ENCODE peak calls at places on chromosomes 4 and X, in eight cellular contexts. U is suprapubic skin, N is tibial nerve, Y is psoas muscle, F is astrocyte of the spinal cord, R is nephron progenitor cell, L is heart left ventricle, B is ovary. X is an unnamed sample.

GRCh38 chrX:31185884-31186283 is 114.0 kb upstream of the FTHL17 start:
- DNase-seq in U (no peak), N (no peak), Y (no peak), F (no peak), R (no peak), L (no peak), B (no peak), X (no peak)

GRCh38 chr4:164012396-164013027 is 518.0 kb downstream of the TMA16 start:
- DNase-seq in U (no peak), N (no peak), Y (no peak), F (peak), R (peak), L (no peak), B (no peak), X (peak)

GRCh38 chrX:27915617-27916016 is 65.6 kb downstream of the DCAF8L1 start:
- DNase-seq in U (no peak), N (no peak), Y (no peak), F (no peak), R (no peak), L (no peak), B (no peak), X (no peak)

GRCh38 chr4:86910369-86910768 is 18.1 kb upstream of the C4orf36 start:
- DNase-seq in U (no peak), N (no peak), Y (no peak), F (no peak), R (no peak), L (no peak), B (no peak), X (no peak)

GRCh38 chr4:174217273-174218126 is 66.0 kb downstream of the FBXO8 start:
- DNase-seq in U (no peak), N (no peak), Y (no peak), F (peak), R (peak), L (peak), B (peak), X (no peak)

GRCh38 chr4:140115140-140115539 is 38.8 kb downstream of the MAML3 start:
- DNase-seq in U (no peak), N (no peak), Y (no peak), F (no peak), R (no peak), L (no peak), B (no peak), X (no peak)

GRCh38 chrX:43661521-43662240 is 5.6 kb downstream of the MAOA start:
- DNase-seq in U (no peak), N (no peak), Y (no peak), F (peak), R (no peak), L (no peak), B (no peak), X (no peak)

GRCh38 chrX:143306991-143307965 is 210.0 kb downstream of the SPANXN3 start:
- DNase-seq in U (no peak), N (no peak), Y (no peak), F (no peak), R (no peak), L (no peak), B (no peak), X (no peak)

GRCh38 chrX:18415386-18415785 is 10.0 kb upstream of the CDKL5 start:
- DNase-seq in U (no peak), N (no peak), Y (no peak), F (no peak), R (no peak), L (no peak), B (no peak), X (no peak)

GRCh38 chr4:118395057-118395679 is 42.4 kb upstream of the PRSS12 start:
- DNase-seq in U (no peak), N (no peak), Y (no peak), F (no peak), R (no peak), L (no peak), B (no peak), X (no peak)

GRCh38 chr4:128444544-128445302 is 157.1 kb upstream of the PGRMC2 start:
- DNase-seq in U (no peak), N (no peak), Y (no peak), F (no peak), R (no peak), L (no peak), B (no peak), X (no peak)

GRCh38 chr4:105474110-105474518 is 252 bp upstream of the PPA2 start:
- DNase-seq in U (peak), N (peak), Y (peak), F (peak), R (peak), L (peak), B (peak), X (peak)

GRCh38 chrX:109911046-109911445 is 91.9 kb upstream of the TMEM164 start:
- DNase-seq in U (no peak), N (no peak), Y (no peak), F (peak), R (no peak), L (no peak), B (no peak), X (no peak)

GRCh38 chr4:122765702-122766352 is 33.3 kb downstream of the BBS12 start:
- DNase-seq in U (no peak), N (no peak), Y (no peak), F (peak), R (no peak), L (no peak), B (no peak), X (no peak)

GRCh38 chrX:115147220-115147619 is 42.0 kb upstream of the RBMXL3 start:
- DNase-seq in U (no peak), N (no peak), Y (no peak), F (peak), R (no peak), L (no peak), B (no peak), X (no peak)

GRCh38 chrX:72142094-72142843 is 10.6 kb upstream of the RTL5 start:
- DNase-seq in U (no peak), N (no peak), Y (no peak), F (no peak), R (no peak), L (no peak), B (no peak), X (no peak)

DNA sequence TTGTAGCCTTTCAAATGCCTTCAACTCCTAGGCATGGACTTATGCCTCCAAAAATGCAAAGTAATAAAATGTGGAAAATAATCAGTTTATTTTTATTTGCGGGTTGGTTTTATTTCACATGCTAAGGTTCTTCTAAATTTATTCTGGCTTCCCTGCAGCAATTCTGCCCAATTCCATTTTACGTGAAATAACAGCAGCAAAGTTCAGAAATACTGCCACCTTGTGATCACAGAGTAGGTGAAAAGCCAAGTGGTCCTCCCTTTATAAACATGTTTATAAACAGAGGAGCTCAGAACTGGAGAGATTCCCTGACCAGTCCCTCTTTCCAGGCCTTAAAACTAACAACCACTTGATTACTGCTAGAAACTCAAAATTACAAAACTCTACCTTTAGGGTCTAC is 14.7 kb upstream of the DCHS2 start:
- DNase-seq in U (no peak), N (no peak), Y (no peak), F (peak), R (peak), L (no peak), B (no peak), X (no peak)
- TF ChIP-seq CTCF in U (peak), N (peak), Y (peak), F (peak), R (peak), L (no peak), B (no peak), X (peak)

GRCh38 chr4:189912170-189912569 is 28.5 kb upstream of the FRG1 start:
- DNase-seq in U (no peak), N (no peak), Y (no peak), F (no peak), R (no peak), L (no peak), B (no peak), X (no peak)
- TF ChIP-seq CTCF in U (no peak), N (no peak), Y (no peak), F (peak), R (peak), L (peak), B (no peak), X (no peak)

GRCh38 chrX:38282044-38282443 is 45.3 kb downstream of the RPGR start:
- DNase-seq in U (no peak), N (no peak), Y (no peak), F (no peak), R (no peak), L (peak), B (no peak), X (no peak)
- TF ChIP-seq CTCF in U (no peak), N (no peak), Y (peak), F (peak), R (no peak), L (peak), B (no peak), X (no peak)

DNA sequence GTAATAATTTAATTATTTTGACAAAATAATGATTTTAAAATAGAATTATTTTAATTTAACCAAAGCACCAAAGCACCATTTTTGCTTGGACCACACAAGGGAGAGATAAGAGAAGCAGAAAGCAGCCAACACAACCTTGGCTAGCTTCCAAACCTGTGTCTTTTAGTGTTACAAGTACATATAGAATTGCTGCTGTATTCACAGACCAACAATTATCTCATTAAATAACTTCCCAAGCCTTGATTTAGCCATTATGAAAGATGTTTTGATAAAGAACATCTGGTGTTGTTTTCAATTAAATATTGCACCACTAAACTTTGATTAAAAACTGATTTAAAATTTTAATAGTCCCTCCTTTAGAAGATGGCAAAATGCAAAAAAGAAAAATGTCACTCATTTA is 14.0 kb upstream of the IGFBP7 start:
- DNase-seq in U (no peak), N (no peak), Y (no peak), F (no peak), R (no peak), L (no peak), B (no peak), X (no peak)
- TF ChIP-seq CTCF in U (no peak), N (no peak), Y (no peak), F (no peak), R (no peak), L (no peak), B (no peak), X (no peak)

GRCh38 chr4:147815741-147816140 is 83.9 kb downstream of the ARHGAP10 start:
- DNase-seq in U (no peak), N (no peak), Y (no peak), F (no peak), R (no peak), L (no peak), B (no peak), X (no peak)

GRCh38 chr4:147814334-147814733 is 82.4 kb downstream of the ARHGAP10 start:
- DNase-seq in U (no peak), N (no peak), Y (no peak), F (no peak), R (no peak), L (no peak), B (no peak), X (no peak)

GRCh38 chr4:147811878-147812277 is 80.0 kb downstream of the ARHGAP10 start:
- DNase-seq in U (no peak), N (no peak), Y (no peak), F (no peak), R (no peak), L (no peak), B (no peak), X (no peak)

GRCh38 chr4:147816382-147817254 is 84.7 kb downstream of the ARHGAP10 start:
- DNase-seq in U (no peak), N (no peak), Y (no peak), F (no peak), R (no peak), L (peak), B (no peak), X (no peak)

GRCh38 chr4:147813107-147813773 is 81.4 kb downstream of the ARHGAP10 start:
- DNase-seq in U (no peak), N (no peak), Y (no peak), F (no peak), R (no peak), L (no peak), B (no peak), X (no peak)
- TF ChIP-seq CTCF in U (no peak), N (no peak), Y (peak), F (no peak), R (no peak), L (no peak), B (no peak), X (no peak)

DNA sequence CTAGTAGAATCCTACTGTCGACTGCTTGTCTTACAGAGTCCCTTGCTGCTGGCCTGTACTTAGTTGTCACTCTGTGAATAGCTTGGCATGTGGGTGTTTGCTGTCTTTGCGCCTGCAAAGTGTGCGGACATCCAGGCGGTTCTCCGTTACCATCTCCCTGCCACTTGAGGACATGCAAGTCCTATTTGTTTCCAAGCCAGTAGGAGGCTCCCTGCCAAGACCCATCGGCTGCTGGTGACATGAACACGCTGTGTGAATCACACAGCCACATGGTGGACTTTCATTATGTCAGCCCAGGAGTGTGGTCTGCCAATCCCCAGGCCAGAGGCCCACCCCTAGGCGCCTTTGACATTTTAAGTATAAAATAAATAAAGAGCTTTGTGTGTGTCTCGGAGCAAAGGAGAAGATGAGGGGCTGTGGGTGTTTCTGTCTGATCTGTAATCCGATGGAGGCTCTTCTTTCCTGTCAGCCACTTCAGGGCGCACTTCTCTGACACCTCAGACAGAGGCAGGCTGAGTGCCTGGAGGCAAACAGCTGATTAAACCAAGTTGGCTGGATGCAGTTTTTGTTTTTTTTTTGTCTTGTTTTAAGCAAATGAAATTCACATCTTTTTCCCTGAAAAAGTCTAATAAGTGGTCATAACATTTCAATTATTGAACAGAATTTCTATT is 51.5 kb downstream of the ALPK1 start:
- DNase-seq in U (no peak), N (no peak), Y (peak), F (peak), R (peak), L (peak), B (no peak), X (no peak)
- TF ChIP-seq CTCF in U (no peak), N (no peak), Y (peak), F (peak), R (no peak), L (no peak), B (no peak), X (no peak)

GRCh38 chrX:129678176-129678880 is 23.6 kb upstream of the APLN start:
- DNase-seq in U (no peak), N (no peak), Y (peak), F (no peak), R (no peak), L (peak), B (peak), X (no peak)
- TF ChIP-seq CTCF in U (no peak), N (no peak), Y (peak), F (peak), R (no peak), L (peak), B (no peak), X (no peak)

X was measured in mesothelial cell of epicardium.